ENCODE peak calls at places on chromosomes 3 and 15, in seven cellular contexts. N is SJSA1, V is astrocyte, X is amniotic stem cell, J is WTC11, U is C1 segment of cervical spinal cord, T is caudate nucleus. Q is an unnamed sample.

GRCh38 chr15:90889313-90889730 is 5.0 kb downstream of the FES start:
- DNase-seq in T (no peak), X (no peak), N (no peak), J (no peak), V (no peak), U (no peak), Q (no peak)

GRCh38 chr15:60408438-60409105 is 10.8 kb upstream of the ANXA2 start:
- DNase-seq in N (no peak), T (no peak), U (no peak), J (no peak), X (no peak), V (peak), Q (no peak)

GRCh38 chr3:105448338-105448982 is 81.8 kb downstream of the ALCAM start:
- DNase-seq in T (peak), U (peak), J (no peak), N (no peak), X (no peak), V (peak), Q (peak)

GRCh38 chr15:73982251-73982962 is 9.7 kb downstream of the STOML1 start:
- DNase-seq in U (peak), J (no peak), T (no peak), X (peak), N (peak), V (peak), Q (peak)

GRCh38 chr15:83109532-83109931 is 2.1 kb downstream of the TM6SF1 start:
- DNase-seq in U (no peak), J (no peak), N (no peak), T (no peak), X (no peak), V (no peak), Q (no peak)

GRCh38 chr15:49985463-49985862 is 133.6 kb downstream of the ATP8B4 start:
- DNase-seq in X (no peak), U (no peak), T (no peak), V (no peak), J (no peak), N (no peak), Q (no peak)

GRCh38 chr3:191775451-191776233 is 314.7 kb downstream of the PYDC2 start:
- DNase-seq in T (no peak), N (no peak), X (no peak), U (no peak), J (no peak), V (peak), Q (no peak)

GRCh38 chr3:100399341-100400071 is 1.4 kb downstream of the TOMM70 start:
- DNase-seq in T (no peak), U (no peak), X (no peak), J (no peak), V (no peak), N (no peak), Q (no peak)

GRCh38 chr3:9776896-9777694 is 7.3 kb upstream of the CAMK1 start:
- DNase-seq in X (no peak), T (no peak), U (no peak), V (no peak), N (no peak), J (no peak), Q (no peak)

GRCh38 chr3:122942937-122943827 is 84.4 kb downstream of the SEMA5B start:
- DNase-seq in X (peak), V (peak), N (peak), J (peak), U (peak), T (peak), Q (peak)

GRCh38 chr15:26771168-26771916 is 1.5 kb downstream of the GABRB3 start:
- DNase-seq in V (no peak), U (no peak), X (no peak), N (no peak), T (no peak), J (peak), Q (no peak)

GRCh38 chr3:111152506-111152905 is 80.9 kb downstream of the NECTIN3 start:
- DNase-seq in J (no peak), T (no peak), U (no peak), X (no peak), N (no peak), V (no peak), Q (no peak)

GRCh38 chr3:48662753-48663488 is at the start of gene CELSR3:
- DNase-seq in V (peak), U (peak), X (no peak), T (peak), J (peak), N (peak), Q (peak)

GRCh38 chr3:108428580-108428979 is 81.8 kb downstream of the MYH15 start:
- DNase-seq in V (peak), U (no peak), X (no peak), J (no peak), T (no peak), N (no peak), Q (no peak)

GRCh38 chr15:74773731-74774252 is 8.1 kb upstream of the CSK start:
- DNase-seq in T (no peak), U (no peak), X (no peak), V (no peak), J (no peak), N (no peak), Q (peak)

GRCh38 chr3:119195911-119196310 is 22.5 kb downstream of the UPK1B start:
- DNase-seq in V (peak), X (no peak), J (no peak), N (no peak), U (no peak), T (no peak), Q (no peak)

GRCh38 chr3:60365360-60365759 is 885.9 kb downstream of the FHIT start:
- DNase-seq in X (no peak), T (no peak), N (no peak), J (no peak), V (peak), U (no peak), Q (no peak)

GRCh38 chr3:150639262-150639661 is 36.1 kb downstream of the SELENOT start:
- DNase-seq in U (no peak), T (no peak), V (no peak), N (no peak), X (no peak), J (no peak), Q (no peak)

GRCh38 chr3:71226565-71227281 is 356.8 kb downstream of the FOXP1 start:
- DNase-seq in T (no peak), X (no peak), U (peak), V (peak), N (peak), J (no peak), Q (no peak)

GRCh38 chr3:162022931-162023330 is 526.3 kb downstream of the OTOL1 start:
- DNase-seq in J (no peak), N (no peak), X (no peak), U (no peak), T (no peak), V (no peak), Q (no peak)

GRCh38 chr3:172601066-172601832 is 78.0 kb upstream of the TNFSF10 start:
- DNase-seq in N (no peak), U (no peak), T (no peak), X (no peak), V (no peak), J (no peak), Q (no peak)

GRCh38 chr15:72168131-72168825 is 29.3 kb downstream of the GRAMD2A start:
- DNase-seq in J (no peak), U (no peak), N (no peak), T (no peak), V (peak), X (no peak), Q (no peak)

GRCh38 chr3:125061170-125061569 is 5.4 kb upstream of the HEG1 start:
- DNase-seq in X (no peak), T (no peak), V (no peak), J (no peak), N (peak), U (no peak), Q (no peak)

GRCh38 chr3:141538568-141538967 is 51.7 kb downstream of the RASA2 start:
- DNase-seq in T (no peak), J (no peak), U (no peak), N (no peak), X (no peak), V (no peak), Q (no peak)

Q was measured in hippocampal formation.